ENCODE peak calls at places on chromosomes 3 and 15, in eight cellular contexts. B is body of pancreas, I is kidney, Q is iPS DF 6.9, P is GM23248, G is astrocyte, W is right cardiac atrium, Y is breast epithelium. C is an unnamed sample.

GRCh38 chr3:35965908-35966307 is 326.6 kb downstream of the ARPP21 start:
- DNase-seq in Q (peak; percentile 29), B (no peak), Y (no peak), W (no peak), I (no peak), G (peak; percentile 17), P (peak; percentile 71), C (no peak)

GRCh38 chr3:109336272-109336957 is 931 bp downstream of the DPPA4 start:
- DNase-seq in G (peak; percentile 49), P (peak; percentile 54), I (no peak), Q (no peak), W (peak; percentile 25), B (peak; percentile 28), Y (no peak), C (no peak)

GRCh38 chr3:112124901-112125607 is 8.0 kb downstream of the GCSAM start:
- DNase-seq in G (no peak), Q (no peak), P (no peak), B (no peak), Y (no peak), W (no peak), I (no peak), C (no peak)

GRCh38 chr3:157074490-157074889 is 85.5 kb downstream of the CCNL1 start:
- DNase-seq in B (peak; percentile 16), W (no peak), I (no peak), Y (no peak), Q (no peak), G (no peak), P (no peak), C (no peak)

GRCh38 chr3:123449986-123450474 is 1.1 kb upstream of the ADCY5 start:
- DNase-seq in P (peak; percentile 28), Y (no peak), G (no peak), W (peak; percentile 43), Q (no peak), B (peak; percentile 18), I (peak; percentile 85), C (peak; percentile 38)

GRCh38 chr3:45688194-45688881 is 858 bp upstream of the SACM1L start:
- DNase-seq in Y (no peak), P (peak; percentile 42), W (peak; percentile 31), I (no peak), G (no peak), Q (no peak), B (peak; percentile 25), C (no peak)

GRCh38 chr3:53965291-53965690 is 73.6 kb upstream of the SELENOK start:
- DNase-seq in G (no peak), B (no peak), Y (no peak), I (no peak), P (no peak), W (no peak), Q (no peak), C (no peak)

GRCh38 chr3:100740207-100740606 is 30.9 kb downstream of the TFG start:
- DNase-seq in Y (no peak), I (no peak), P (peak; percentile 40), Q (no peak), G (no peak), B (no peak), W (no peak), C (no peak)

GRCh38 chr15:68305420-68305871 is 27.9 kb downstream of the FEM1B start:
- DNase-seq in W (no peak), P (no peak), G (no peak), Q (no peak), B (no peak), I (no peak), Y (no peak), C (no peak)

GRCh38 chr3:157136647-157137387 is 23.1 kb downstream of the CCNL1 start:
- DNase-seq in Y (no peak), I (peak; percentile 65), G (peak; percentile 65), P (peak; percentile 50), B (peak; percentile 82), Q (no peak), W (no peak), C (no peak)

GRCh38 chr3:182478369-182478768 is 314.9 kb upstream of the ATP11B start:
- DNase-seq in Y (no peak), P (no peak), Q (no peak), I (no peak), G (no peak), W (no peak), B (no peak), C (no peak)

GRCh38 chr15:25543156-25543555 is 104.3 kb upstream of the UBE3A start:
- DNase-seq in Y (peak; percentile 61), B (peak; percentile 56), W (peak; percentile 43), I (no peak), Q (no peak), G (peak; percentile 51), P (peak; percentile 77), C (no peak)

GRCh38 chr3:184305577-184305976 is 6.5 kb downstream of the PSMD2 start:
- DNase-seq in G (no peak), B (no peak), Y (no peak), W (no peak), P (peak; percentile 43), I (no peak), Q (no peak), C (no peak)

GRCh38 chr3:69866988-69867720 is 127.9 kb downstream of the MITF start:
- DNase-seq in I (no peak), W (no peak), Y (no peak), P (peak; percentile 44), B (no peak), G (peak; percentile 47), Q (no peak), C (no peak)

GRCh38 chr15:92580021-92580420 is 75.6 kb downstream of the FAM174B start:
- DNase-seq in P (no peak), Q (no peak), I (no peak), Y (no peak), W (no peak), G (no peak), B (no peak), C (no peak)

GRCh38 chr15:66402885-66403284 is 16.2 kb downstream of the MAP2K1 start:
- DNase-seq in B (no peak), W (no peak), G (no peak), Q (no peak), Y (no peak), P (no peak), I (no peak), C (no peak)
- H3K4me3 ChIP-seq in B (no peak overlapping the region), W (no peak overlapping the region), G (no peak overlapping the region), Q (no peak overlapping the region), Y (no peak overlapping the region), P (no peak overlapping the region), I (no peak overlapping the region), C (no peak overlapping the region)

GRCh38 chr15:42494998-42495360 is 455 bp upstream of the SNAP23 start:
- DNase-seq in B (peak; percentile 78), G (peak; percentile 65), W (peak; percentile 42), P (peak; percentile 90), Y (no peak), I (no peak), Q (no peak), C (no peak)
- H3K4me1 ChIP-seq in B (peaks cover 34% of the 10 kb centered on the region), G (peaks cover 16% of the 10 kb centered on the region), W (no peaks in the 10 kb centered on the region), P (peaks cover 36% of the 10 kb centered on the region), Y (no peaks in the 10 kb centered on the region), I (peaks cover 10% of the 10 kb centered on the region), Q (no peaks in the 10 kb centered on the region), C (peaks cover 77% of the 10 kb centered on the region)

GRCh38 chr15:74867562-74868458 is 5.4 kb downstream of the SCAMP2 start:
- DNase-seq in Q (no peak), G (no peak), Y (no peak), B (no peak), I (no peak), W (no peak), P (no peak), C (no peak)
- H3K27ac ChIP-seq in Q (no peak overlapping the region), G (no peak overlapping the region), Y (peak overlapping the region; percentile 79), B (peak overlapping the region; percentile 42), I (peak overlapping the region; percentile 80), W (peak overlapping the region; percentile 80), P (no peak overlapping the region), C (peak overlapping the region; percentile 97)

GRCh38 chr3:42684632-42685362 is 540 bp upstream of the KLHL40 start:
- DNase-seq in I (no peak), B (no peak), W (no peak), Q (no peak), G (no peak), P (no peak), Y (no peak), C (no peak)

GRCh38 chr3:42685363-42685881 is at the start of gene KLHL40:
- DNase-seq in Y (no peak), P (no peak), Q (no peak), B (no peak), I (peak; percentile 55), G (no peak), W (peak; percentile 12), C (peak; percentile 16)

GRCh38 chr3:42686832-42687650 is 1.7 kb downstream of the KLHL40 start:
- DNase-seq in Y (no peak), Q (no peak), W (no peak), I (no peak), P (no peak), B (no peak), G (no peak), C (peak; percentile 4)

GRCh38 chr3:42688016-42688415 is 2.7 kb downstream of the KLHL40 start:
- DNase-seq in Q (no peak), I (peak; percentile 57), Y (no peak), G (no peak), P (no peak), W (no peak), B (no peak), C (peak; percentile 14)

GRCh38 chr3:42685891-42686820 is 819 bp downstream of the KLHL40 start:
- DNase-seq in G (no peak), P (no peak), Y (no peak), W (no peak), I (peak; percentile 68), B (no peak), Q (no peak), C (peak; percentile 13)
- H3K4me3 ChIP-seq in G (peak overlapping the region; percentile 44), P (no peak overlapping the region), Y (peak overlapping the region; percentile 57), W (no peak overlapping the region), I (no peak overlapping the region), B (no peak overlapping the region), Q (no peak overlapping the region), C (peak overlapping the region; percentile 34)

DNA sequence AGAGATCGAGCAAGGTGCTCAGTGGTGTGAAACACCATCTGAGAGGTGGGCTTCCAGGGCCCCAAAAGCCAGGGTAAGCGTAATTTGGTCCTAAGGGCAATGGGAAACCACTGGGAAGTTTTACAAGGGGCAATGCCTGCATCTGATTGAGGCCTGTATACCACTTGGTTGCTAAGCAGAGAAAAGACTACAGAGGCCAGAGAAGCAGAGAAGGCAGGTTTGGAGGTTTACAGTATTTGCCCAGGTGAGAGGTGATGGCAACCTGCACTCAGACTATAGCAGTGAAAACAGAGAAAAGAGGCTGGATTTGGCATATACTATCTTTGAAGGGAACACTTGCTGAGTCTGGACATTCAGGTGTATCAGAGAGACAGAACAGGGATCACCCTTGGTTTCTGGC is 133.5 kb upstream of the FAM3D start:
- DNase-seq in Q (no peak), G (no peak), B (no peak), P (no peak), I (no peak), W (no peak), Y (no peak), C (no peak)
- H3K4me1 ChIP-seq in Q (no peaks in the 10 kb centered on the region), G (no peaks in the 10 kb centered on the region), B (peaks cover 6% of the 10 kb centered on the region), P (no peaks in the 10 kb centered on the region), I (no peaks in the 10 kb centered on the region), W (no peaks in the 10 kb centered on the region), Y (no peaks in the 10 kb centered on the region), C (no peaks in the 10 kb centered on the region)

DNA sequence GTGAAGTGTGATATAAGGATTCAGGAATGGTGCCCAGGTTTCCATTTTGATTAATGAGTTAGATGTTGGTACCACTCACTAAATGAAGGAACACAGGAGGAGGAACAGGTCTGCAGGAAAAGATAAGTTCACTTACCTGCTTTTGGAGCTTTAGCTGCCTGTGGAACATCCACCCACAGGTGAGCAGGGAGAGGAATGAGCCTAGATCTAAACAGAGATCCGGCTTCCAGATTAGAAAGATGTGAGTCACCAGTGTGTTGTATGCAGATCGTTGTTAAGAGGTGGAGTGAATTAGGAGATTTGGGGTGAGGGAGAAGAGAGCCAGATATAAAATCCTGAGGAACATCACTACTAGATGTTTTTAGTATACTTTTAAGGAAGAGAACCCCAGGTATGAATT is 118.4 kb downstream of the KLHL25 start:
- DNase-seq in Q (no peak), G (no peak), I (no peak), Y (no peak), P (no peak), B (no peak), W (no peak), C (no peak)
- H3K27ac ChIP-seq in Q (no peak overlapping the region), G (no peak overlapping the region), I (no peak overlapping the region), Y (peak overlapping the region; percentile 37), P (no peak overlapping the region), B (no peak overlapping the region), W (no peak overlapping the region), C (peak overlapping the region; percentile 22)

C was measured in left ventricle myocardium inferior.